ENCODE peak calls at places on chromosome 15, in seven cellular contexts. E, C, P, N, J, T and D are unnamed samples.

GRCh38 chr15:77034620-77035467 is 36.1 kb downstream of the TSPAN3 start:
- DNase-seq in E (no peak), C (peak), P (no peak), N (peak), J (peak), T (peak), D (peak)

GRCh38 chr15:31262901-31263671 is 63.5 kb upstream of the KLF13 start:
- DNase-seq in E (no peak), C (no peak), P (peak), N (peak), J (no peak), T (peak), D (no peak)

GRCh38 chr15:38796589-38796988 is 232.0 kb upstream of the RASGRP1 start:
- DNase-seq in E (no peak), C (no peak), P (no peak), N (no peak), J (peak), T (no peak), D (no peak)

GRCh38 chr15:25933456-25934158 is 70.5 kb upstream of the ATP10A start:
- DNase-seq in E (peak), C (peak), P (peak), N (peak), J (peak), T (peak), D (peak)

GRCh38 chr15:57367556-57367955 is 8.7 kb upstream of the CGNL1 start:
- DNase-seq in E (no peak), C (no peak), P (no peak), N (no peak), J (no peak), T (no peak), D (no peak)

GRCh38 chr15:79179597-79179996 is 89.0 kb upstream of the RASGRF1 start:
- DNase-seq in E (no peak), C (no peak), P (no peak), N (no peak), J (no peak), T (no peak), D (no peak)

GRCh38 chr15:33328105-33328504 is 17.3 kb downstream of the RYR3 start:
- DNase-seq in E (no peak), C (no peak), P (no peak), N (no peak), J (no peak), T (no peak), D (no peak)

GRCh38 chr15:85542895-85543331 is 162.5 kb downstream of the AKAP13 start:
- DNase-seq in E (no peak), C (no peak), P (no peak), N (no peak), J (no peak), T (no peak), D (no peak)

GRCh38 chr15:25830844-25831443 is 32.2 kb downstream of the ATP10A start:
- DNase-seq in E (no peak), C (no peak), P (peak), N (peak), J (no peak), T (peak), D (no peak)

GRCh38 chr15:97963779-97964178 is 3.3 kb downstream of the ARRDC4 start:
- DNase-seq in E (no peak), C (no peak), P (no peak), N (no peak), J (no peak), T (no peak), D (no peak)

GRCh38 chr15:78873796-78874761 is 1.4 kb downstream of the MORF4L1 start:
- DNase-seq in E (no peak), C (no peak), P (no peak), N (no peak), J (peak), T (no peak), D (no peak)

GRCh38 chr15:32856753-32857152 is 138.9 kb downstream of the GREM1 start:
- DNase-seq in E (no peak), C (no peak), P (no peak), N (no peak), J (no peak), T (no peak), D (no peak)

GRCh38 chr15:51336011-51336410 is 2.4 kb downstream of the CYP19A1 start:
- DNase-seq in E (no peak), C (peak), P (no peak), N (no peak), J (no peak), T (no peak), D (no peak)

GRCh38 chr15:38603271-38603670 is 38.7 kb upstream of the RASGRP1 start:
- DNase-seq in E (no peak), C (no peak), P (no peak), N (no peak), J (peak), T (no peak), D (peak)

GRCh38 chr15:95085056-95085455 is 853.7 kb downstream of the MCTP2 start:
- DNase-seq in E (peak), C (no peak), P (no peak), N (no peak), J (no peak), T (no peak), D (no peak)

GRCh38 chr15:40795019-40795418 is 11.9 kb upstream of the ZFYVE19 start:
- DNase-seq in E (no peak), C (no peak), P (no peak), N (peak), J (no peak), T (no peak), D (no peak)

GRCh38 chr15:22945071-22945470 is 35.1 kb downstream of the CYFIP1 start:
- DNase-seq in E (no peak), C (no peak), P (no peak), N (no peak), J (no peak), T (peak), D (no peak)

GRCh38 chr15:76585573-76585892 is 249.0 kb downstream of the ISL2 start:
- DNase-seq in E (no peak), C (no peak), P (no peak), N (no peak), J (no peak), T (no peak), D (no peak)

GRCh38 chr15:71237456-71238188 is 122.4 kb downstream of the THSD4 start:
- DNase-seq in E (peak), C (peak), P (peak), N (no peak), J (no peak), T (no peak), D (no peak)

GRCh38 chr15:51195459-51195858 is 100.8 kb upstream of the TNFAIP8L3 start:
- DNase-seq in E (no peak), C (no peak), P (no peak), N (no peak), J (no peak), T (no peak), D (no peak)

GRCh38 chr15:70741677-70742293 is 21.6 kb downstream of the UACA start:
- DNase-seq in E (no peak), C (no peak), P (no peak), N (no peak), J (no peak), T (no peak), D (no peak)

GRCh38 chr15:31228980-31229826 is 97.4 kb upstream of the KLF13 start:
- DNase-seq in E (peak), C (no peak), P (no peak), N (no peak), J (peak), T (no peak), D (no peak)

GRCh38 chr15:58423858-58424608 is 7.8 kb upstream of the LIPC start:
- DNase-seq in E (no peak), C (no peak), P (no peak), N (no peak), J (no peak), T (no peak), D (no peak)

GRCh38 chr15:72315706-72316370 is 4.1 kb downstream of the CELF6 start:
- DNase-seq in E (no peak), C (no peak), P (no peak), N (no peak), J (no peak), T (no peak), D (no peak)

GRCh38 chr15:40006646-40007045 is 32.3 kb downstream of the SRP14 start:
- DNase-seq in E (no peak), C (no peak), P (peak), N (no peak), J (no peak), T (no peak), D (no peak)

GRCh38 chr15:41695750-41696436 is 35.7 kb downstream of the MGA start:
- DNase-seq in E (peak), C (peak), P (no peak), N (no peak), J (peak), T (no peak), D (no peak)

GRCh38 chr15:68578175-68578959 is 426 bp upstream of the CORO2B start:
- DNase-seq in E (peak), C (peak), P (peak), N (peak), J (peak), T (peak), D (peak)
- TF ChIP-seq CTCF in E (peak), C (peak), P (peak), N (peak), J (no peak), T (no peak), D (no peak)

DNA sequence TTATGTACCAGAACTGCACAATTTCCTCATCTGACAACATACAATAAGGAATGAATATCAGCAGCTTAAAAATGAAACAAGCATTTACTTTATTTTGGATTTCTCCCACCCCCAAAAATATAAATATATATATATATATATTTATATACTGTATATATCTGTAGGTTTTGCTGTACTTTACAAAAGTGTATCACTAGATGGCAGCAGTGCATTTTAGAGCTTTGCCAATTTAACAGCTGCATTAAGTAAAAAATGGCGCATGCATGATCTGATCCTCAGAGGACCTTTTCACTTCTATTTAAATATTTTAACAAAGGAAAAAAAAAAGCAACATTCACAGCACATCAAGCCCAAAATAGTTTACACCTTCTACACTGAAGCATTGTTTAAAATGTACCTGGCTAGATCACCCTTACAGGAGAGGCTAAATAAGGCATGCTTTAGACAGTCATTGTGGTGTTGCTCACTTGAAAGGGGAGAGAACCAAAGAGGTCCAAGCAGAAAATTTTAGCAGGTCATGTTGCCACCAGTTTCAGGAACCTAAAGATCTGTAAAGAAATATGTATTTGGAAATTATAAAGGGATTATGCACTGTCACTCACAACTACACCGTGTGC is 72.6 kb downstream of the NPTN start:
- DNase-seq in E (peak), C (no peak), P (peak), N (no peak), J (peak), T (no peak), D (no peak)
- TF ChIP-seq CTCF in E (peak), C (peak), P (peak), N (peak), J (peak), T (no peak), D (peak)

DNA sequence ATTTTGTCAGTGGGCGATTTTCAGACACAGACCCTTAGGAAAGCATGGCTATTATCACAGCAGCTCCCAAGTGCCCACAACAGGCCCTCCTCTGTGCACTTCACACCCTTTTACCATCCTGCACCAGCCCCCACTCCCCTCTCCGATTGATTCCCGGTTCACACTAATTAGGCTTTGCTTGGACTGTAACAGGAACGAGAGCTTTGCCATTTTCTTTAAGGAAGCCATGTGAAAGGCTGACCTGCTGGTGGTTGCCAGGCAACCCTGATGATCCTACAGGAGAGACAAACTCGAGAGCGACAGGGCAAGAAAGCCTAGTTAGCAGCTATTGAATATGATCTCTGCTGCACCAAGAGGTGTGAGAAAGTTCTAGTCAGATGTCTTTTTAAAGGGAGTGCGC is 28.2 kb upstream of the DET1 start:
- DNase-seq in E (peak), C (no peak), P (no peak), N (no peak), J (peak), T (no peak), D (no peak)
- TF ChIP-seq CTCF in E (no peak), C (no peak), P (no peak), N (no peak), J (no peak), T (no peak), D (no peak)

DNA sequence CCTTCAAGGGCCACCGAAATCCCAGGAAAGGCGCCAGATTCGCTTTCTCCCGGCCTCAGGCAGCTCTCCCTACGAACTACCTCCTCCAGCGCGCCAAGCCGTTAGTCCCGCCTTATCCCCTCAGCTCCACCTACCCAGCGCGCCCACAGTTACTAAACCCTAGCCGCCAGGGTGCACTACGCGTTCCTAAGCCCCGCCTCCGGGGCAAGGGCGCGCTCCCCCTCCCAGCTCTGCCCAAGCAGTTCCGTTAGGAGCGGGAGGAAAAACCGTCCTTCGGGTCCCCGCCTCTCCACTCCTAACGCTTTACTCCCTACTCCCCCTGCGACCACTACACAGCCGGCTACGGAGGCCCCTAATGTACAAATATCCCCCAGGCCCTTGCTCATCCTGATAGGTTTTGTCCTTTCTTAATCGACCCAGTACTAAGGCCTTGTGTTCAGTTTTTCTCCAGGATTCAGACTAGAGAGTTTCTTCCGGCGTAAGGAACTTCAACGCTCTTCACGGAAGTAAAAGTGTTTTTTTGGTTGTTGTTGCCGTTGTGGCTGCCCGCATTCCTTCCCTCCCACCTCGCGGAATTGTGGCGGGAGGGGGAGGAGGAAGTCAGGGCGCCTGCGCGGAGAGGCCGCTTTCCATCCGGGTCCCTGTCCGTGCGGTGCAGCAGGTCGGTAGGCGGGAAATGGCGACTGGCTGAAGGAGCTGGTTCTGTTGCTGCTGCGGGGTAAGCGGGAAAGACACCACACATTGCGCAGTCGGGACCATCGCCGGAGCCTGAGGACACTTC is at the start of gene CTDSPL2:
- DNase-seq in E (peak), C (peak), P (peak), N (peak), J (peak), T (peak), D (peak)
- TF ChIP-seq CTCF in E (peak), C (peak), P (no peak), N (peak), J (no peak), T (no peak), D (no peak)

DNA sequence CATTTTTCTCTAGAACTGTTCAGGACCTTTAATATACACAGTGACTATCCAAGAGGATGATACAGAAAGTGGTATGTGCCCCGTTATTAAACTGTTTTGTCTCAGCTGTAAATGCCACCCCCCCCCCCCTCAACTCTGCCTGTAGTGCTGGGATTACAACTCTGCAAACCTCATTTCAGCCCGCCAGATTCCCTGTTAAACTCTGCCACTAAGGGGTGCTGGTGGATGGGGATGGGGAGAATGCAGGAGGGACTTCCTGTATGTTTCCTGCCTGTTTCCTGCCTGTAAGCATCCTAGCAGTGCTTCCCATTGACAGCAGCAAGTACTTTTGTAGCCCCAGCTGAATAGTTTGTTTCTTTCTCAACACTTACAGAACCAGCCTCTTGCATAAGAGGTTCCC is 301.7 kb upstream of the RORA start:
- DNase-seq in E (no peak), C (no peak), P (no peak), N (no peak), J (peak), T (no peak), D (no peak)
- TF ChIP-seq CTCF in E (no peak), C (no peak), P (peak), N (no peak), J (peak), T (no peak), D (no peak)

DNA sequence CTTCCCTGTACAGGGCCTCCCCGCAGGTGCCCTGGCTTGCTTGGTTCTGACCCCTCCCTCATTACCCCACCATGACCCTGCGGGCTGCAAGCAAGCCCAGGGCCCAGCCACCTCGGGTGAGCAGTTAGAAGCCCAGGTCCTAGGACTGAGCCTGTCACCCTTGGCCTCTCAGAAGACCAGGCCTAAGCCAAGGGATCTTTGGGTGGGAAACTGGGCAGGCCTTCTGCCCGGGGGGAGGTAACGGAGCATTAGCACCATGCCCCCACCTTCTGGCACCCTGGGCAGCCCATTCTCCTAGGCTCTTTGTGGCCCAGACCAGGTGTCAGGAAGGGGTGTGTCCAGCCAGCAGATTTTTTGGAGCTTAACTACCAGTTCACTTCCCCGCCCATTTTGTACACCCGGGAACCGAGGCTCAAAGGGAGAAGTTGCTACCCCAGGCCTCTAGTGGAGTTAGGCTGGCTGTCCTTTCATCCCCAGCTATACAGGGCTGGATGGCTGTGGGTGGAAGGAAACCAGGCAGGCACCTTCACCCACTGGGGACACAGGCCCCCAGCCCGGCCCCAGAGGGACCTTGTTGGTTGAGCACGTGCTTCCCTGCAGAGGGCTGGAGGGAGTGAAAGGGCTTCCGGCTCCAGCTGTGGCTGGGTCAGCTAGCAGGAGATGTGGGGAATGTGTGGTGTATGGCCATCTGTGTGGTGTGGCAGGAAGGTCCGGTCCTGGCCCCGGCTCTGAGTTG is 1.4 kb downstream of the CSK start:
- DNase-seq in E (no peak), C (no peak), P (no peak), N (peak), J (no peak), T (no peak), D (no peak)
- TF ChIP-seq CTCF in E (no peak), C (no peak), P (no peak), N (no peak), J (no peak), T (no peak), D (no peak)

GRCh38 chr15:28935316-28935715 is 49.5 kb downstream of the APBA2 start:
- DNase-seq in E (peak), C (no peak), P (no peak), N (no peak), J (peak), T (peak), D (peak)
- TF ChIP-seq CTCF in E (peak), C (no peak), P (no peak), N (no peak), J (peak), T (no peak), D (peak)

GRCh38 chr15:49901867-49902775 is 216.9 kb downstream of the ATP8B4 start:
- DNase-seq in E (no peak), C (no peak), P (no peak), N (no peak), J (no peak), T (no peak), D (no peak)
- TF ChIP-seq CTCF in E (peak), C (no peak), P (peak), N (peak), J (no peak), T (no peak), D (no peak)

DNA sequence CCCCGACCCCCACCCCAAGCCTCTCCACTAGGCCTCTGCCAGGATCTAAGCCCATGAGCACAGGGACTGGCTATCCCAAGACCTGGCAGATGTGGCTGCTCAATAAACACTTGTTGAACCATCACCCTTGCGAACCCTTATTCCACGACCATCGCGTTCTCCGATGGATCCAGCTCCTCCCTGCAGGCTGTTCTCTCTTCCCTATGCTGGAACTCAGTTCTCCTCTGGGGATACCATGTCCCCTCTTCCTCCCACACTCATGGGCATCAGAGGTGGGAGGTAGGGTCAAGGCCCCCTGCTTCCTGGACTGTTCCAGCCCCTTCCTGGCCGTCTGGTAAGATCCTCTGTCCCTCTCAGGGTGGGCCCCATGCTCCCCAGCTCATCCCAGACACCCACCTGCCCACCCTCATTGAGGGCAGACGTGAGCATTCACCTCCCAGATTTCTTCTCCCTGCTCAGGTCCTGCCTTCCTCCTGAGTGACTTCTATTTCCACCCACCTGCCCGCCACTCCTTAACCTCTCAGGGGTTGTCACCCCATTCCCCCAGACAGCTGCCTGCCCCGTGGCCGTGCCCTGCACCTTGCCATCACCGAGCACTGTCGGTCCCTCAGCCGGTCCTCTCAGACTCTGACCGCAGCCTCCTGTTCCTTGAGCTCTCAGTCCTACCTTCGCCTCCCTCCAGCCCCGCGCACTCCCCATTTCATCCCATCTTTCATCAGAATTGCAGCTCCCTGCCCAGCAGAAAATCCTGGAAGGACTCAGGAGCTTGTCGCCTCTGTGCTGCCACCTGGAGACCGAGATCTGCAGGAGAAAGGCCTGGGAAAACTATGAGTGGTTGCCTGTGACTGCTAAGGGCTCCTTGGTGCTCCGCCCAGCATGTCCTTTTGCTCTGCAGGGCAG is 42.0 kb downstream of the PML start:
- DNase-seq in E (peak), C (no peak), P (no peak), N (no peak), J (peak), T (peak), D (peak)
- TF ChIP-seq CTCF in E (peak), C (peak), P (peak), N (peak), J (peak), T (peak), D (peak)

GRCh38 chr15:91549581-91549980 is 303.9 kb upstream of the SLCO3A1 start:
- DNase-seq in E (no peak), C (no peak), P (no peak), N (no peak), J (no peak), T (no peak), D (no peak)
- TF ChIP-seq CTCF in E (no peak), C (no peak), P (no peak), N (no peak), J (no peak), T (no peak), D (no peak)